ENCODE peak calls at places on chromosome 15, in seven cellular contexts. S, I, K, H, Y, L and F are unnamed samples.

GRCh38 chr15:60128000-60128376 is 123.9 kb downstream of the FOXB1 start:
- DNase-seq in S (no peak), I (no peak), K (peak), H (no peak), Y (no peak), L (no peak), F (peak)

GRCh38 chr15:92582206-92582605 is 73.4 kb downstream of the FAM174B start:
- DNase-seq in S (no peak), I (no peak), K (no peak), H (no peak), Y (no peak), L (no peak), F (no peak)

GRCh38 chr15:55744026-55744655 is 1.2 kb upstream of the PRTG start:
- DNase-seq in S (no peak), I (no peak), K (no peak), H (no peak), Y (no peak), L (no peak), F (no peak)

GRCh38 chr15:73844356-73844755 is 29.0 kb upstream of the TBC1D21 start:
- DNase-seq in S (no peak), I (no peak), K (no peak), H (no peak), Y (no peak), L (no peak), F (no peak)

GRCh38 chr15:58513681-58514336 is 82.0 kb downstream of the LIPC start:
- DNase-seq in S (no peak), I (no peak), K (no peak), H (no peak), Y (no peak), L (no peak), F (no peak)

GRCh38 chr15:33067456-33067855 is 127.1 kb downstream of the FMN1 start:
- DNase-seq in S (no peak), I (no peak), K (no peak), H (no peak), Y (no peak), L (no peak), F (peak)

GRCh38 chr15:20645956-20646355 is 104.4 kb upstream of the GOLGA6L6 start:
- DNase-seq in S (peak), I (no peak), K (peak), H (no peak), Y (no peak), L (no peak), F (peak)

GRCh38 chr15:72824781-72825180 is 41.2 kb upstream of the ADPGK start:
- DNase-seq in S (no peak), I (no peak), K (no peak), H (no peak), Y (no peak), L (no peak), F (no peak)

GRCh38 chr15:67080118-67080899 is 14.9 kb downstream of the SMAD3 start:
- DNase-seq in S (no peak), I (no peak), K (no peak), H (no peak), Y (no peak), L (no peak), F (no peak)

GRCh38 chr15:91944334-91944733 is 90.8 kb downstream of the SLCO3A1 start:
- DNase-seq in S (no peak), I (no peak), K (peak), H (no peak), Y (no peak), L (no peak), F (peak)

GRCh38 chr15:91855684-91856553 is 2.4 kb downstream of the SLCO3A1 start:
- DNase-seq in S (no peak), I (no peak), K (no peak), H (peak), Y (peak), L (no peak), F (no peak)

GRCh38 chr15:24734391-24734790 is 58.8 kb downstream of the NPAP1 start:
- DNase-seq in S (no peak), I (no peak), K (no peak), H (no peak), Y (no peak), L (no peak), F (no peak)

GRCh38 chr15:31463521-31464102 is 137.0 kb downstream of the KLF13 start:
- DNase-seq in S (no peak), I (no peak), K (no peak), H (no peak), Y (no peak), L (no peak), F (no peak)

GRCh38 chr15:90648137-90649070 is 68.7 kb upstream of the BLM start:
- DNase-seq in S (peak), I (no peak), K (peak), H (no peak), Y (peak), L (no peak), F (peak)

GRCh38 chr15:78642341-78642740 is 1.3 kb upstream of the CHRNB4 start:
- DNase-seq in S (no peak), I (no peak), K (no peak), H (no peak), Y (no peak), L (no peak), F (no peak)